ENCODE peak calls at places on chromosomes 12 and 14, in eight cellular contexts. J is progenitor cell of endocrine pancreas, R is astrocyte of the cerebellum, B is left colon, K is myocyte, U is body of pancreas, Y is left lung, A is NCI-H187. X is an unnamed sample.

GRCh38 chr14:61889914-61890351 is 127.7 kb downstream of the SNAPC1 start:
- DNase-seq in K (no peak), Y (no peak), U (no peak), B (no peak), J (no peak), A (no peak), R (no peak), X (no peak)

GRCh38 chr12:17661250-17661649 is 428.7 kb downstream of the RERGL start:
- DNase-seq in A (no peak), R (no peak), U (no peak), B (no peak), K (no peak), J (no peak), Y (no peak), X (no peak)

GRCh38 chr14:24258119-24258518 is 4.9 kb downstream of the TGM1 start:
- DNase-seq in Y (no peak), J (no peak), R (no peak), K (no peak), A (no peak), B (no peak), U (no peak), X (peak)

GRCh38 chr12:131963381-131963780 is 13.6 kb downstream of the EP400 start:
- DNase-seq in U (no peak), R (no peak), J (no peak), A (no peak), B (no peak), K (no peak), Y (no peak), X (no peak)

GRCh38 chr12:3453947-3454675 is 36.9 kb upstream of the PRMT8 start:
- DNase-seq in B (no peak), Y (no peak), A (no peak), U (no peak), K (no peak), R (peak), J (no peak), X (no peak)

GRCh38 chr12:24997970-24998582 is 49.2 kb upstream of the BCAT1 start:
- DNase-seq in K (peak), R (peak), A (no peak), Y (no peak), U (no peak), B (no peak), J (no peak), X (no peak)

GRCh38 chr12:25744334-25744733 is 191.3 kb upstream of the LMNTD1 start:
- DNase-seq in U (no peak), R (no peak), B (no peak), K (no peak), J (no peak), A (no peak), Y (no peak), X (no peak)

GRCh38 chr14:74219277-74219676 is 20.0 kb upstream of the VSX2 start:
- DNase-seq in K (no peak), A (no peak), R (no peak), J (no peak), B (no peak), Y (no peak), U (no peak), X (no peak)

GRCh38 chr12:113420996-113421595 is 1.1 kb upstream of the SDSL start:
- DNase-seq in J (no peak), Y (peak), K (no peak), B (no peak), A (no peak), U (no peak), R (no peak), X (no peak)

GRCh38 chr12:2180737-2181082 is 127.9 kb downstream of the CACNA1C start:
- DNase-seq in B (no peak), K (no peak), Y (no peak), J (no peak), U (no peak), A (no peak), R (no peak), X (no peak)

GRCh38 chr12:91098942-91099341 is 12.4 kb downstream of the LUM start:
- DNase-seq in U (no peak), R (peak), K (peak), Y (no peak), J (no peak), B (no peak), A (no peak), X (peak)

GRCh38 chr12:53098354-53098981 is 1.0 kb downstream of the IGFBP6 start:
- DNase-seq in B (no peak), A (no peak), J (no peak), U (no peak), R (no peak), K (no peak), Y (no peak), X (peak)

GRCh38 chr12:1126089-1126488 is 135.1 kb downstream of the ERC1 start:
- DNase-seq in Y (no peak), B (no peak), R (no peak), K (no peak), A (no peak), U (no peak), J (no peak), X (no peak)

GRCh38 chr14:35549551-35549950 is 15.6 kb downstream of the INSM2 start:
- DNase-seq in Y (no peak), B (no peak), R (no peak), K (no peak), A (no peak), U (no peak), J (no peak), X (no peak)

GRCh38 chr14:65177551-65177950 is 75.2 kb upstream of the MAX start:
- DNase-seq in R (no peak), K (no peak), A (no peak), Y (no peak), J (no peak), B (no peak), U (no peak), X (no peak)

GRCh38 chr12:613996-614726 is 49.1 kb downstream of the NINJ2 start:
- DNase-seq in B (no peak), R (no peak), U (no peak), K (peak), Y (no peak), A (no peak), J (no peak), X (no peak)

GRCh38 chr12:30985814-30986452 is 59.4 kb downstream of the TSPAN11 start:
- DNase-seq in K (peak), R (peak), Y (no peak), A (peak), U (peak), B (no peak), J (peak), X (no peak)

GRCh38 chr12:128976120-128976519 is 122.8 kb downstream of the GLT1D1 start:
- DNase-seq in Y (no peak), A (peak), J (peak), R (no peak), U (peak), B (peak), K (no peak), X (no peak)

GRCh38 chr12:72359416-72359815 is 87.2 kb downstream of the TRHDE start:
- DNase-seq in Y (no peak), R (no peak), J (no peak), K (no peak), U (no peak), B (no peak), A (no peak), X (no peak)

GRCh38 chr14:52355016-52355430 is 40.9 kb downstream of the PTGER2 start:
- DNase-seq in B (no peak), R (peak), Y (no peak), A (no peak), K (peak), U (no peak), J (no peak), X (no peak)

GRCh38 chr14:94484476-94484875 is 8.5 kb upstream of the SERPINA9 start:
- DNase-seq in B (no peak), U (no peak), Y (no peak), R (no peak), J (no peak), A (no peak), K (no peak), X (no peak)

GRCh38 chr14:89324501-89325298 is 92.3 kb downstream of the FOXN3 start:
- DNase-seq in J (no peak), Y (no peak), B (no peak), U (no peak), R (no peak), A (no peak), K (peak), X (no peak)

GRCh38 chr14:99532310-99532709 is 51.1 kb downstream of the CCNK start:
- DNase-seq in R (no peak), U (no peak), A (no peak), J (no peak), K (no peak), Y (no peak), B (no peak), X (no peak)

GRCh38 chr14:44149597-44149996 is 357.5 kb downstream of the FSCB start:
- DNase-seq in A (no peak), U (no peak), J (peak), R (no peak), K (no peak), B (no peak), Y (no peak), X (no peak)

GRCh38 chr12:46439793-46440511 is 67.4 kb upstream of the SLC38A2 start:
- DNase-seq in B (no peak), A (no peak), Y (no peak), K (peak), R (no peak), U (no peak), J (no peak), X (no peak)

GRCh38 chr12:117897379-117898161 is 71.2 kb downstream of the KSR2 start:
- DNase-seq in K (no peak), J (no peak), B (no peak), Y (no peak), A (no peak), U (no peak), R (no peak), X (no peak)

GRCh38 chr12:101230547-101230946 is 20.5 kb upstream of the SLC5A8 start:
- DNase-seq in U (no peak), B (no peak), A (no peak), J (no peak), K (peak), Y (no peak), R (peak), X (no peak)

GRCh38 chr12:112163471-112164325 is 38.3 kb downstream of the TRAFD1 start:
- DNase-seq in K (no peak), U (no peak), Y (peak), A (no peak), R (no peak), J (no peak), B (no peak), X (peak)

GRCh38 chr12:52525661-52526499 is 5.7 kb upstream of the KRT5 start:
- DNase-seq in B (peak), U (peak), A (no peak), J (no peak), K (no peak), R (no peak), Y (no peak), X (peak)

GRCh38 chr14:38255673-38256357 is at the start of gene CLEC14A:
- DNase-seq in J (peak), R (no peak), K (no peak), Y (peak), A (no peak), U (peak), B (peak), X (peak)

GRCh38 chr12:66549050-66549389 is 129.9 kb downstream of the GRIP1 start:
- DNase-seq in K (no peak), B (no peak), Y (no peak), J (no peak), A (no peak), R (no peak), U (no peak), X (no peak)

GRCh38 chr12:116306536-116306935 is 29.0 kb upstream of the MED13L start:
- DNase-seq in Y (no peak), A (no peak), B (no peak), R (no peak), K (no peak), J (no peak), U (no peak), X (no peak)

GRCh38 chr12:52362118-52362726 is 5.1 kb downstream of the KRT85 start:
- DNase-seq in U (no peak), K (no peak), J (no peak), R (no peak), A (no peak), B (no peak), Y (no peak), X (no peak)

GRCh38 chr14:24132061-24132685 is 1.7 kb downstream of the FITM1 start:
- DNase-seq in R (no peak), B (no peak), K (no peak), Y (no peak), U (peak), J (no peak), A (no peak), X (no peak)

GRCh38 chr12:92543359-92543758 is 159.4 kb upstream of the PLEKHG7 start:
- DNase-seq in R (no peak), Y (no peak), J (peak), K (no peak), A (no peak), B (peak), U (peak), X (no peak)

GRCh38 chr14:105465209-105466031 is 9.2 kb upstream of the CRIP2 start:
- DNase-seq in R (no peak), K (peak), J (no peak), Y (no peak), A (no peak), U (no peak), B (no peak), X (no peak)